ENCODE peak calls at places on chromosome 15, in six cellular contexts. C is endothelial cell; I is H9; P is CD4-positive, CD25-positive, alpha-beta regulatory T cell; K is T-cell; T is NCI-H2081. X is an unnamed sample.

GRCh38 chr15:79329186-79329611 is 18.3 kb downstream of the TMED3 start:
- DNase-seq in C (no peak), I (no peak), P (no peak), K (no peak), T (no peak), X (no peak)

GRCh38 chr15:23869391-23869790 is 182.3 kb upstream of the NDN start:
- DNase-seq in C (peak), I (peak), P (no peak), K (no peak), T (no peak), X (no peak)

GRCh38 chr15:99452728-99453643 is 112.8 kb upstream of the MEF2A start:
- DNase-seq in C (no peak), I (no peak), P (no peak), K (no peak), T (no peak), X (peak)

GRCh38 chr15:33547876-33548275 is 237.1 kb downstream of the RYR3 start:
- DNase-seq in C (peak), I (peak), P (no peak), K (no peak), T (no peak), X (no peak)

GRCh38 chr15:86919581-86919980 is 839.9 kb downstream of the AGBL1 start:
- DNase-seq in C (no peak), I (no peak), P (no peak), K (no peak), T (no peak), X (no peak)

GRCh38 chr15:76972420-76973361 is 22.2 kb upstream of the PSTPIP1 start:
- DNase-seq in C (no peak), I (no peak), P (no peak), K (no peak), T (no peak), X (no peak)

GRCh38 chr15:56244237-56244810 is 645 bp upstream of the RFX7 start:
- DNase-seq in C (peak), I (peak), P (no peak), K (no peak), T (peak), X (no peak)

GRCh38 chr15:78604420-78604819 is 16.4 kb downstream of the CHRNA3 start:
- DNase-seq in C (no peak), I (no peak), P (no peak), K (no peak), T (no peak), X (no peak)

GRCh38 chr15:59169337-59169736 is 37.3 kb upstream of the LDHAL6B start:
- DNase-seq in C (no peak), I (no peak), P (no peak), K (no peak), T (no peak), X (no peak)

GRCh38 chr15:92392966-92393286 is 755 bp upstream of the ST8SIA2 start:
- DNase-seq in C (no peak), I (no peak), P (no peak), K (no peak), T (no peak), X (no peak)

GRCh38 chr15:51403072-51403878 is 61.8 kb downstream of the GLDN start:
- DNase-seq in C (no peak), I (peak), P (no peak), K (no peak), T (peak), X (no peak)

GRCh38 chr15:82688691-82689090 is 21.0 kb downstream of the AP3B2 start:
- DNase-seq in C (no peak), I (no peak), P (no peak), K (no peak), T (no peak), X (no peak)

GRCh38 chr15:72737723-72738122 is 45.8 kb downstream of the ADPGK start:
- DNase-seq in C (no peak), I (no peak), P (no peak), K (no peak), T (no peak), X (no peak)

GRCh38 chr15:40506964-40507571 is 36.3 kb downstream of the CHST14 start:
- DNase-seq in C (peak), I (peak), P (peak), K (peak), T (no peak), X (peak)

GRCh38 chr15:75809986-75810750 is 33.1 kb upstream of the UBE2Q2 start:
- DNase-seq in C (no peak), I (peak), P (no peak), K (no peak), T (peak), X (peak)

GRCh38 chr15:99017322-99017701 is 9.7 kb upstream of the PGPEP1L start:
- DNase-seq in C (no peak), I (no peak), P (no peak), K (no peak), T (no peak), X (no peak)

GRCh38 chr15:96344706-96345559 is 14.4 kb downstream of the NR2F2 start:
- DNase-seq in C (no peak), I (peak), P (no peak), K (no peak), T (no peak), X (no peak)

GRCh38 chr15:46456431-46456830 is 821.6 kb downstream of the SQOR start:
- DNase-seq in C (no peak), I (no peak), P (no peak), K (no peak), T (no peak), X (no peak)

GRCh38 chr15:49815937-49816336 is 195.1 kb downstream of the DTWD1 start:
- DNase-seq in C (no peak), I (no peak), P (no peak), K (no peak), T (no peak), X (no peak)

GRCh38 chr15:90418627-90419026 is 30.6 kb downstream of the IQGAP1 start:
- DNase-seq in C (no peak), I (no peak), P (no peak), K (no peak), T (no peak), X (no peak)

GRCh38 chr15:73964736-73965093 is 27.4 kb downstream of the STOML1 start:
- DNase-seq in C (peak), I (peak), P (peak), K (peak), T (peak), X (peak)

X was measured in immature natural killer cell.